ENCODE peak calls at places on chromosomes 16 and 17, in five cellular contexts. H, B, G, C and Y are unnamed samples.

GRCh38 chr17:55420776-55421178 is 858 bp downstream of the MMD start:
- DNase-seq in B (no peak), C (no peak), H (peak; percentile 65), G (peak; percentile 27), Y (no peak)

GRCh38 chr16:23414731-23415130 is 38.3 kb downstream of the COG7 start:
- DNase-seq in C (no peak), H (no peak), G (no peak), B (no peak), Y (no peak)

GRCh38 chr17:48701864-48702532 is 20.3 kb downstream of the PRAC1 start:
- DNase-seq in G (peak; percentile 1), H (no peak), C (no peak), B (no peak), Y (no peak)

GRCh38 chr17:49574283-49574892 is 1.3 kb upstream of the NXPH3 start:
- DNase-seq in C (no peak), G (no peak), B (no peak), H (peak; percentile 33), Y (no peak)

GRCh38 chr16:27221576-27222498 is 18.5 kb downstream of the KDM8 start:
- DNase-seq in G (no peak), C (no peak), B (peak; percentile 76), H (no peak), Y (no peak)

GRCh38 chr16:55021595-55022475 is 91.2 kb downstream of the IRX5 start:
- DNase-seq in B (no peak), G (peak; percentile 66), H (no peak), C (peak; percentile 23), Y (no peak)

GRCh38 chr16:19375561-19376158 is 42.0 kb upstream of the TMC5 start:
- DNase-seq in C (peak; percentile 60), H (peak; percentile 77), G (peak; percentile 69), B (peak; percentile 56), Y (peak; percentile 28)

GRCh38 chr17:12637015-12637414 is 28.7 kb upstream of the MYOCD start:
- DNase-seq in G (no peak), H (no peak), B (peak; percentile 99), C (no peak), Y (no peak)

GRCh38 chr16:20850981-20851380 is 44.7 kb downstream of the REXO5 start:
- DNase-seq in G (no peak), C (no peak), H (no peak), B (peak; percentile 18), Y (no peak)

GRCh38 chr17:27873746-27874145 is 19.4 kb downstream of the LYRM9 start:
- DNase-seq in G (no peak), C (no peak), B (no peak), H (no peak), Y (no peak)

GRCh38 chr17:81054308-81054707 is 19.4 kb downstream of the BAIAP2 start:
- DNase-seq in H (no peak), C (no peak), G (no peak), B (no peak), Y (no peak)

GRCh38 chr17:79911430-79912399 is 72.5 kb upstream of the CBX4 start:
- DNase-seq in G (no peak), H (no peak), B (no peak), C (no peak), Y (no peak)

GRCh38 chr16:70568601-70569217 is 45.1 kb downstream of the SF3B3 start:
- DNase-seq in B (peak; percentile 55), G (no peak), C (no peak), H (no peak), Y (no peak)

GRCh38 chr17:61353615-61354014 is 46.0 kb upstream of the TBX2 start:
- DNase-seq in H (no peak), C (no peak), B (no peak), G (no peak), Y (no peak)

GRCh38 chr17:80474231-80474932 is 2.0 kb downstream of the NPTX1 start:
- DNase-seq in B (peak; percentile 53), G (peak; percentile 60), H (peak; percentile 79), C (no peak), Y (no peak)

GRCh38 chr16:49564577-49565224 is 191.1 kb downstream of the C16orf78 start:
- DNase-seq in G (no peak), H (no peak), C (no peak), B (no peak), Y (no peak)

GRCh38 chr17:79646721-79647455 is 36.0 kb upstream of the RBFOX3 start:
- DNase-seq in H (peak; percentile 15), C (no peak), G (no peak), B (no peak), Y (no peak)

GRCh38 chr16:70685061-70685937 is 554 bp downstream of the MTSS2 start:
- DNase-seq in B (no peak), G (no peak), C (no peak), H (peak; percentile 78), Y (no peak)

GRCh38 chr16:10688291-10688690 is 6.4 kb downstream of the TEKT5 start:
- DNase-seq in G (no peak), C (no peak), H (no peak), B (no peak), Y (no peak)

GRCh38 chr16:12902511-12903324 is 1.3 kb downstream of the SHISA9 start:
- DNase-seq in G (no peak), H (peak; percentile 28), B (no peak), C (no peak), Y (no peak)

GRCh38 chr16:14172200-14172805 is 101.2 kb downstream of the MRTFB start:
- DNase-seq in G (no peak), B (peak; percentile 84), H (no peak), C (peak; percentile 48), Y (no peak)
- TF ChIP-seq MXI1 in G (no peak), B (no peak), H (no peak), C (no peak), Y (no peak)

GRCh38 chr16:2163211-2163881 is 7.8 kb downstream of the TRAF7 start:
- DNase-seq in C (peak; percentile 49), B (no peak), H (no peak), G (no peak), Y (no peak)

GRCh38 chr16:2161911-2162310 is 6.3 kb downstream of the TRAF7 start:
- DNase-seq in G (no peak), B (no peak), H (no peak), C (no peak), Y (no peak)

GRCh38 chr16:2159052-2159838 is 3.7 kb downstream of the TRAF7 start:
- DNase-seq in G (no peak), C (no peak), H (no peak), B (peak; percentile 59), Y (no peak)

GRCh38 chr16:2162676-2163118 is 7.1 kb downstream of the TRAF7 start:
- DNase-seq in C (peak; percentile 62), G (no peak), H (no peak), B (no peak), Y (no peak)

DNA sequence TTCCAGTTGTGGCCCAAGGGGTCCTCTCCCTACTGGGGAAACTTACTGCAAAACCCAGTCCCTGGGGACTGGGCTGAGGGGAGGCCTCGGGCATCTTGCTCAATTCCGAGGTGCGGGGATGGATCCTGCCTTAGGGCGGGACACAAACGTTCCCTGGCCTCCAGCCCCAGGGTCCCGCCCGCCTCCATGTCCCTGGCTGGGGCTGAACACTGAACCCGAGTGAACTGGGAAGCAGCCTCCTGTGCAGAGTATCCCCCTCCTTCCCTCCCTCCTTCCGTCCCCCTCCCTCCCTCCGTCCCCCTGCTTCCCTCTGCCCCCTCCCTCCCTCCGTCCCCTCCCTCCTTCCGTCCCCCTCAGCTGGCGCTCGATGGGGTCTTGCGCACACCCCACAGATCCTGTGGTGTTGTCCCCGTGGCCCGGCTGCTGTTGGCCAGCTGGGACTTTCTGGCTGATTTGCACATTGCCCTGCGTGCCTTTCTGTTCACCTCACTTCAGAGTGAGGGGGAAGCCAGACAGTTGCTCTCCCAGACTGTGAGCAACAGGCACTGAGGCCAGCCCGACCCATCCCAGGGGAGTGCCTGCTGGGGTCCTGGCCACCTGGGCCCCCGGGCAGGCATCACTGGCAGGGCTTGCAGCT is 5.5 kb downstream of the TRAF7 start:
- DNase-seq in G (no peak), C (peak; percentile 53), H (no peak), B (peak; percentile 69), Y (no peak)
- TF ChIP-seq MXI1 in G (no peak), C (no peak), H (no peak), B (no peak), Y (no peak)

GRCh38 chr17:73792994-73793393 is 148.7 kb upstream of the SDK2 start:
- DNase-seq in G (no peak), H (no peak), C (no peak), B (no peak), Y (no peak)
- TF ChIP-seq MXI1 in G (no peak), H (no peak), C (no peak), B (no peak), Y (no peak)

GRCh38 chr16:48365030-48365600 is 20.1 kb downstream of the SIAH1 start:
- DNase-seq in G (no peak), H (no peak), B (no peak), C (no peak), Y (no peak)

GRCh38 chr16:48366165-48367093 is 18.8 kb downstream of the SIAH1 start:
- DNase-seq in C (peak; percentile 79), B (peak; percentile 90), H (peak; percentile 46), G (no peak), Y (peak; percentile 68)

GRCh38 chr16:48369765-48370164 is 15.4 kb downstream of the SIAH1 start:
- DNase-seq in B (no peak), C (no peak), H (no peak), G (no peak), Y (no peak)

GRCh38 chr16:48365601-48366164 is 19.5 kb downstream of the SIAH1 start:
- DNase-seq in B (peak; percentile 80), C (peak; percentile 83), H (peak; percentile 90), G (peak; percentile 89), Y (no peak)

GRCh38 chr16:48367443-48368049 is 17.7 kb downstream of the SIAH1 start:
- DNase-seq in C (no peak), G (no peak), B (no peak), H (no peak), Y (no peak)
- TF ChIP-seq MXI1 in C (no peak), G (no peak), B (no peak), H (no peak), Y (no peak)

DNA sequence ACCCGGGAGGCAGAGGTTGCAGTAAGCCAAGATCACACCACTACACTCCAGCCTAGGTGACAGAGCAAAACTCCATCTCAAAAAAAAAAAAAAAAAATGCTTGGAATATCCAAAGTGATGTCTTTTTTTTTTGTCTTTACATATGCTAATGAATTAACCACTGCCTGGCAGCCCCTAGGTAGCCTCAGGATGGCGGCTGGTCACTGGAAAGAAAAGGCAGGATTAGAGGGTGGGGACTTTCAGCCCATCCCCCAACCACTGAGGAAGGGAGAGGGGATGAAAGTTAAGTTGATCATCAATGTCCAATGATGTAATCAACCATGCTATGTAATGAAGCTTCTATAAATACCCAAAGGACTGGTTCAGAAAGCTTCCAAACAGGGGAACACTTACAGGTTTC is 26.8 kb downstream of the RNF157 start:
- DNase-seq in C (no peak), G (no peak), B (no peak), H (no peak), Y (no peak)
- TF ChIP-seq MXI1 in C (no peak), G (no peak), B (no peak), H (no peak), Y (no peak)

DNA sequence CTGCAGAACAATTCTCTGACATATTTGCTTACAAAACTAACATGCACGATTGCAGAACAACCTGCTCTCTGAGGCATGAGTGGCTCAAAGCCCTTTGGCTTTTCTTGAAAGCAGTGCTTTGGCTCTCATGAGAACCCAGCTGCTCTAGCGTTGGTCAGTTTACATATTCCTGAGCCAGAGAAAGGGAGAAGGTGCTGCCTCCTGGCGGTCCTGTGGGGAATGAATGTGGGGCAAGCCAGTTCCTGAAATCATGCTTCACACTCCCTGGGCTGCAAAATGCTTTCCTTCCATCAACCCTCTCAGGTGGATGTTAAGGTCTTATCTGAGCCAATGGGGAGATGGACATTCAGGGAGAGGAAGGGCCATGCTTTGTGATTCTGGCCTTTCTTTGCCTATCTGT is 122.5 kb upstream of the NLRP1 start:
- DNase-seq in B (peak; percentile 63), C (peak; percentile 35), H (peak; percentile 56), G (peak; percentile 51), Y (peak; percentile 8)
- TF ChIP-seq MXI1 in B (no peak), C (no peak), H (no peak), G (no peak), Y (no peak)

GRCh38 chr16:31143036-31143888 is 6.6 kb downstream of the PRSS36 start:
- DNase-seq in G (no peak), B (no peak), C (no peak), H (peak; percentile 14), Y (no peak)
- TF ChIP-seq MXI1 in G (no peak), B (no peak), C (no peak), H (no peak), Y (no peak)